ENCODE peak calls at places on chromosomes 4 and X, in eight cellular contexts. E, Q, D, N, C, Z, I and S are unnamed samples.

GRCh38 chr4:10186228-10187214 is 69.9 kb upstream of the WDR1 start:
- DNase-seq in E (no peak), Q (no peak), D (no peak), N (no peak), C (no peak), Z (no peak), I (no peak), S (no peak)

GRCh38 chrX:16807548-16807947 is 21.3 kb downstream of the TXLNG start:
- DNase-seq in E (no peak), Q (no peak), D (no peak), N (no peak), C (no peak), Z (peak), I (no peak), S (no peak)

GRCh38 chrX:24371391-24371972 is 11.0 kb downstream of the SUPT20HL1 start:
- DNase-seq in E (peak), Q (no peak), D (peak), N (peak), C (peak), Z (peak), I (peak), S (peak)

GRCh38 chrX:16671005-16671404 is 21.0 kb downstream of the S100G start:
- DNase-seq in E (no peak), Q (no peak), D (peak), N (peak), C (peak), Z (peak), I (peak), S (no peak)

GRCh38 chr4:152536545-152537182 is 772 bp upstream of the FBXW7 start:
- DNase-seq in E (no peak), Q (no peak), D (peak), N (no peak), C (no peak), Z (peak), I (peak), S (peak)

GRCh38 chr4:71186566-71187398 is 152.0 kb upstream of the SLC4A4 start:
- DNase-seq in E (no peak), Q (no peak), D (peak), N (peak), C (peak), Z (peak), I (no peak), S (peak)

GRCh38 chr4:169611157-169611556 is 1.2 kb downstream of the NEK1 start:
- DNase-seq in E (no peak), Q (no peak), D (no peak), N (no peak), C (no peak), Z (no peak), I (no peak), S (no peak)

GRCh38 chr4:190014771-190015537 is 12.1 kb downstream of the FRG2 start:
- DNase-seq in E (no peak), Q (no peak), D (no peak), N (no peak), C (peak), Z (no peak), I (peak), S (no peak)

GRCh38 chr4:177964693-177965168 is 522.5 kb upstream of the AGA start:
- DNase-seq in E (no peak), Q (no peak), D (no peak), N (no peak), C (no peak), Z (peak), I (no peak), S (no peak)

GRCh38 chrX:46582964-46583363 is 9.4 kb downstream of the CHST7 start:
- DNase-seq in E (no peak), Q (no peak), D (no peak), N (no peak), C (no peak), Z (peak), I (no peak), S (no peak)

GRCh38 chrX:151675121-151675746 is 20.0 kb upstream of the PRRG3 start:
- DNase-seq in E (no peak), Q (no peak), D (no peak), N (no peak), C (no peak), Z (no peak), I (no peak), S (no peak)

GRCh38 chrX:78517124-78517523 is 142.0 kb downstream of the RTL3 start:
- DNase-seq in E (no peak), Q (no peak), D (no peak), N (no peak), C (peak), Z (peak), I (no peak), S (peak)

GRCh38 chr4:22876281-22876680 is 183.5 kb downstream of the GBA3 start:
- DNase-seq in E (no peak), Q (no peak), D (no peak), N (no peak), C (no peak), Z (no peak), I (no peak), S (no peak)

GRCh38 chr4:176451441-176451840 is 131.7 kb downstream of the SPCS3 start:
- DNase-seq in E (no peak), Q (no peak), D (no peak), N (no peak), C (no peak), Z (no peak), I (no peak), S (no peak)

GRCh38 chr4:81319657-81320056 is 104.6 kb upstream of the PRKG2 start:
- DNase-seq in E (no peak), Q (no peak), D (no peak), N (no peak), C (no peak), Z (no peak), I (no peak), S (no peak)

GRCh38 chr4:124481123-124481522 is 231.4 kb downstream of the ANKRD50 start:
- DNase-seq in E (no peak), Q (no peak), D (no peak), N (no peak), C (no peak), Z (no peak), I (no peak), S (no peak)

GRCh38 chrX:101022020-101022419 is 29.9 kb downstream of the TRMT2B start:
- DNase-seq in E (no peak), Q (no peak), D (no peak), N (no peak), C (no peak), Z (peak), I (no peak), S (no peak)

GRCh38 chrX:40423299-40423698 is 157.5 kb upstream of the ATP6AP2 start:
- DNase-seq in E (no peak), Q (no peak), D (peak), N (no peak), C (no peak), Z (peak), I (no peak), S (no peak)

GRCh38 chrX:14779589-14779988 is 93.3 kb downstream of the FANCB start:
- DNase-seq in E (no peak), Q (no peak), D (no peak), N (no peak), C (no peak), Z (no peak), I (no peak), S (no peak)